ENCODE peak calls at places on chromosome 10, in seven cellular contexts. X, E, A, H, I, K and N are unnamed samples.

GRCh38 chr10:17655567-17656146 is 11.7 kb downstream of the STAM start:
- DNase-seq in H (no peak), K (no peak), X (no peak), I (no peak), A (no peak), E (no peak), N (no peak)

GRCh38 chr10:61284222-61284890 is 168.8 kb downstream of the TMEM26 start:
- DNase-seq in K (peak), A (no peak), X (no peak), H (peak), I (no peak), E (peak), N (no peak)

GRCh38 chr10:105540381-105540780 is 899.3 kb downstream of the SORCS3 start:
- DNase-seq in H (no peak), E (no peak), A (no peak), I (no peak), X (no peak), K (no peak), N (no peak)

GRCh38 chr10:80191589-80192270 is 13.6 kb downstream of the ANXA11 start:
- DNase-seq in K (no peak), H (no peak), A (no peak), E (no peak), X (no peak), I (peak), N (no peak)

GRCh38 chr10:102668312-102669110 is 24.2 kb downstream of the TRIM8 start:
- DNase-seq in K (no peak), A (no peak), E (no peak), X (no peak), I (no peak), H (no peak), N (no peak)

GRCh38 chr10:73054286-73054685 is 42.4 kb downstream of the P4HA1 start:
- DNase-seq in K (no peak), E (no peak), H (no peak), X (no peak), A (no peak), I (no peak), N (no peak)

GRCh38 chr10:95211606-95212279 is 17.7 kb downstream of the ACSM6 start:
- DNase-seq in I (no peak), E (no peak), H (no peak), X (no peak), K (no peak), A (no peak), N (no peak)

GRCh38 chr10:103757531-103758293 is 97.7 kb downstream of the SH3PXD2A start:
- DNase-seq in X (peak), A (peak), K (no peak), H (no peak), I (no peak), E (no peak), N (no peak)

GRCh38 chr10:58952747-58953466 is 223.5 kb upstream of the PHYHIPL start:
- DNase-seq in X (no peak), E (peak), K (no peak), A (no peak), H (peak), I (no peak), N (no peak)

GRCh38 chr10:77049896-77050295 is 587.7 kb downstream of the KCNMA1 start:
- DNase-seq in X (no peak), H (no peak), E (no peak), K (no peak), A (no peak), I (no peak), N (no peak)

GRCh38 chr10:110176122-110176521 is 31.3 kb upstream of the MXI1 start:
- DNase-seq in I (peak), E (no peak), H (no peak), A (no peak), K (no peak), X (no peak), N (peak)

GRCh38 chr10:124064676-124065075 is 28.7 kb downstream of the CHST15 start:
- DNase-seq in I (no peak), X (no peak), A (no peak), K (no peak), E (no peak), H (no peak), N (no peak)

GRCh38 chr10:49138361-49138891 is 4.6 kb upstream of the FAM170B start:
- DNase-seq in A (no peak), I (no peak), H (no peak), X (no peak), K (no peak), E (no peak), N (peak)

GRCh38 chr10:16521311-16522016 is at the start of gene C1QL3:
- DNase-seq in A (no peak), I (no peak), X (no peak), E (no peak), K (peak), H (peak), N (no peak)

GRCh38 chr10:74436523-74437170 is 285.6 kb downstream of the ADK start:
- DNase-seq in K (no peak), A (no peak), X (no peak), E (no peak), I (no peak), H (no peak), N (no peak)

GRCh38 chr10:27153855-27154198 is 357 bp downstream of the YME1L1 start:
- DNase-seq in I (no peak), A (no peak), K (no peak), X (no peak), H (peak), E (peak), N (no peak)

GRCh38 chr10:128035557-128035973 is 90.7 kb downstream of the MKI67 start:
- DNase-seq in H (peak), E (peak), A (peak), X (peak), K (no peak), I (no peak), N (no peak)

GRCh38 chr10:7410800-7411670 is at the start of gene SFMBT2:
- DNase-seq in X (peak), H (peak), K (peak), E (peak), A (peak), I (no peak), N (peak)

GRCh38 chr10:103661951-103662405 is 168.5 kb downstream of the NEURL1 start:
- DNase-seq in E (no peak), K (no peak), X (no peak), I (no peak), H (no peak), A (no peak), N (no peak)

GRCh38 chr10:43076876-43077420 is at the start of gene RET:
- DNase-seq in H (peak), E (peak), A (no peak), X (no peak), K (no peak), I (no peak), N (no peak)

GRCh38 chr10:29861811-29862505 is 197.4 kb downstream of the JCAD start:
- DNase-seq in K (no peak), E (no peak), X (no peak), H (no peak), A (no peak), I (no peak), N (no peak)

GRCh38 chr10:75959209-75959608 is 527.8 kb downstream of the LRMDA start:
- DNase-seq in X (no peak), I (no peak), A (no peak), E (no peak), H (peak), K (no peak), N (no peak)

GRCh38 chr10:121851791-121852190 is 76.0 kb downstream of the ATE1 start:
- DNase-seq in X (no peak), E (no peak), H (no peak), I (no peak), A (no peak), K (peak), N (no peak)

GRCh38 chr10:17423641-17424186 is 30.7 kb downstream of the ST8SIA6 start:
- DNase-seq in X (no peak), H (no peak), E (peak), I (no peak), A (no peak), K (no peak), N (peak)

GRCh38 chr10:133456041-133456951 is 2.6 kb downstream of the SCART1 start:
- DNase-seq in A (no peak), I (peak), E (no peak), H (no peak), K (no peak), X (peak), N (peak)

GRCh38 chr10:132879408-132880147 is 62.8 kb downstream of the CFAP46 start:
- DNase-seq in A (no peak), X (peak), I (peak), E (no peak), H (no peak), K (no peak), N (peak)

GRCh38 chr10:20885678-20886077 is 11.4 kb downstream of the NEBL start:
- DNase-seq in H (peak), I (no peak), K (no peak), A (no peak), E (no peak), X (no peak), N (no peak)

GRCh38 chr10:31526681-31527080 is 207.7 kb downstream of the ZEB1 start:
- DNase-seq in I (no peak), K (no peak), A (no peak), H (no peak), X (no peak), E (no peak), N (no peak)

GRCh38 chr10:5476918-5477525 is 22.3 kb downstream of the CALML5 start:
- DNase-seq in E (no peak), X (no peak), K (no peak), H (no peak), I (no peak), A (no peak), N (no peak)

GRCh38 chr10:108970016-108970415 is 953.3 kb downstream of the XPNPEP1 start:
- DNase-seq in X (no peak), K (no peak), A (no peak), E (peak), H (peak), I (no peak), N (no peak)

GRCh38 chr10:42959833-42960232 is 117.0 kb upstream of the RET start:
- DNase-seq in I (no peak), K (no peak), H (no peak), A (no peak), X (no peak), E (no peak), N (no peak)

GRCh38 chr10:34240031-34240430 is 575.1 kb downstream of the PARD3 start:
- DNase-seq in I (no peak), K (no peak), X (no peak), E (no peak), A (no peak), H (no peak), N (no peak)